ENCODE peak calls at places on chromosomes 4 and X, in six cellular contexts. X, V, P, G, Y and Z are unnamed samples.

GRCh38 chrX:39152106-39152649 is 350.9 kb downstream of the MID1IP1 start:
- DNase-seq in X (peak; percentile 1), Y (no peak), G (peak; percentile 25), V (no peak), P (peak; percentile 91), Z (no peak)

GRCh38 chr4:3246458-3247398 is 2.2 kb upstream of the MSANTD1 start:
- DNase-seq in Y (no peak), G (no peak), X (no peak), V (no peak), P (no peak), Z (no peak)

GRCh38 chr4:28787947-28788346 is 1927.3 kb downstream of the STIM2 start:
- DNase-seq in G (no peak), Y (no peak), V (no peak), X (no peak), P (no peak), Z (no peak)

GRCh38 chr4:158410272-158410671 is 111.4 kb upstream of the RXFP1 start:
- DNase-seq in P (no peak), G (no peak), V (no peak), X (no peak), Y (no peak), Z (peak; percentile 57)

GRCh38 chr4:155973639-155974475 is 20.2 kb upstream of the CTSO start:
- DNase-seq in X (no peak), V (peak; percentile 80), P (no peak), Y (no peak), G (no peak), Z (peak; percentile 66)

GRCh38 chrX:100731441-100732281 is at the start of gene SYTL4:
- DNase-seq in Y (no peak), G (no peak), P (no peak), V (peak; percentile 28), X (peak; percentile 4), Z (peak; percentile 36)

GRCh38 chr4:54233697-54234496 is 4.8 kb downstream of the PDGFRA start:
- DNase-seq in X (peak; percentile 50), Y (peak; percentile 55), P (peak; percentile 75), G (peak; percentile 65), V (peak; percentile 92), Z (peak; percentile 69)

GRCh38 chr4:65599335-65599734 is 71.0 kb downstream of the EPHA5 start:
- DNase-seq in Y (no peak), X (no peak), P (no peak), V (no peak), G (no peak), Z (no peak)

GRCh38 chrX:146154191-146154590 is 336.6 kb downstream of the SLITRK2 start:
- DNase-seq in X (no peak), P (no peak), V (no peak), G (no peak), Y (no peak), Z (no peak)